ENCODE peak calls at places on chromosomes 13 and 19, in six cellular contexts. L, Q, W, B, N and E are unnamed samples.

GRCh38 chr13:69458013-69458412 is 649.6 kb upstream of the ATXN8OS start:
- DNase-seq in B (no peak), N (no peak), W (no peak), Q (no peak), L (no peak), E (no peak)

GRCh38 chr13:50081106-50081898 is 66.1 kb downstream of the KCNRG start:
- DNase-seq in B (peak), W (peak), L (no peak), Q (peak), N (peak), E (no peak)

GRCh38 chr13:81393686-81394085 is 1052.8 kb upstream of the SPRY2 start:
- DNase-seq in W (peak), B (no peak), Q (no peak), N (no peak), L (no peak), E (no peak)

GRCh38 chr13:95924389-95924994 is 128.7 kb downstream of the UGGT2 start:
- DNase-seq in N (no peak), B (no peak), Q (no peak), L (peak), W (peak), E (peak)

GRCh38 chr19:22523940-22524339 is 101.8 kb upstream of the ZNF98 start:
- DNase-seq in L (no peak), W (no peak), Q (no peak), N (no peak), B (no peak), E (no peak)

GRCh38 chr13:80798576-80799133 is 457.7 kb upstream of the SPRY2 start:
- DNase-seq in B (no peak), N (no peak), L (no peak), Q (no peak), W (no peak), E (no peak)

GRCh38 chr13:106555631-106556328 is 12.2 kb downstream of the ARGLU1 start:
- DNase-seq in Q (no peak), L (no peak), N (no peak), B (no peak), W (no peak), E (no peak)

GRCh38 chr13:50645092-50645491 is 198.4 kb downstream of the DLEU7 start:
- DNase-seq in Q (no peak), B (no peak), W (no peak), N (no peak), L (no peak), E (peak)

GRCh38 chr13:81676008-81676407 is 1335.1 kb upstream of the SPRY2 start:
- DNase-seq in N (no peak), B (no peak), W (no peak), L (no peak), Q (no peak), E (no peak)

GRCh38 chr13:38590796-38591507 is 95.9 kb upstream of the FREM2 start:
- DNase-seq in N (no peak), Q (no peak), L (no peak), B (no peak), W (no peak), E (peak)

GRCh38 chr13:38590230-38590629 is 96.6 kb upstream of the FREM2 start:
- DNase-seq in Q (no peak), N (no peak), W (no peak), B (no peak), L (no peak), E (no peak)
- H3K27ac ChIP-seq in Q (no peak), N (no peak), W (no peak), B (no peak), L (no peak), E (no peak)

GRCh38 chr13:40961224-40961623 is 57.9 kb downstream of the ELF1 start:
- DNase-seq in L (no peak), Q (no peak), N (no peak), B (no peak), W (no peak), E (no peak)

GRCh38 chr13:40960721-40961120 is 58.4 kb downstream of the ELF1 start:
- DNase-seq in B (no peak), L (no peak), W (no peak), N (no peak), Q (no peak), E (no peak)

GRCh38 chr13:40966298-40966697 is 52.8 kb downstream of the ELF1 start:
- DNase-seq in L (no peak), Q (no peak), W (no peak), B (no peak), N (no peak), E (no peak)

GRCh38 chr13:40961826-40962225 is 57.3 kb downstream of the ELF1 start:
- DNase-seq in Q (no peak), W (no peak), L (no peak), B (no peak), N (no peak), E (no peak)

DNA sequence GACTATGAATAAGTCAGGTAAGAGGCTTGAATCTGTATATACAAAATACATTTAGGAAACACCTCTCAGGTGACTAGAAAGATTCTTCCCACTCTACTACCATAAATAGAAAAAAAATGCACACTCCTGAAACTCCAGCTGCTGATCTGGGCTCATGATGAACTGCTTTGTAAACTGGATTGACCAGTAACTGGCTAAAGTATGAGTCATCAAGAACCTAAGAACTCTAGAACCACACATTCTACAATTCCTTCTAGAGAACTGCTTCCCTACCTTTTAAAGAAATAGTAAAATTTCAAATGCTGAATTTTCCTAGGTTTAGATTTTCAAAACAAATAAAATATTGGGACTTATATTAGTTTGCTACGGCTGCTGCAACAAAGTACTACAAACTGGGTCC is 55.2 kb downstream of the ELF1 start:
- DNase-seq in B (no peak), W (no peak), Q (no peak), L (peak), N (no peak), E (peak)
- H3K27ac ChIP-seq in B (no peak), W (no peak), Q (no peak), L (peak), N (no peak), E (no peak)

GRCh38 chr19:13790354-13790753 is 4.9 kb upstream of the ZSWIM4 start:
- DNase-seq in B (no peak), Q (no peak), W (no peak), L (no peak), N (peak), E (no peak)
- H3K27ac ChIP-seq in B (no peak), Q (no peak), W (no peak), L (no peak), N (peak), E (no peak)

GRCh38 chr19:35908010-35908441 is at the start of gene TYROBP:
- DNase-seq in Q (no peak), L (no peak), B (no peak), W (no peak), N (no peak), E (no peak)
- H3K27ac ChIP-seq in Q (no peak), L (no peak), B (no peak), W (no peak), N (no peak), E (no peak)

DNA sequence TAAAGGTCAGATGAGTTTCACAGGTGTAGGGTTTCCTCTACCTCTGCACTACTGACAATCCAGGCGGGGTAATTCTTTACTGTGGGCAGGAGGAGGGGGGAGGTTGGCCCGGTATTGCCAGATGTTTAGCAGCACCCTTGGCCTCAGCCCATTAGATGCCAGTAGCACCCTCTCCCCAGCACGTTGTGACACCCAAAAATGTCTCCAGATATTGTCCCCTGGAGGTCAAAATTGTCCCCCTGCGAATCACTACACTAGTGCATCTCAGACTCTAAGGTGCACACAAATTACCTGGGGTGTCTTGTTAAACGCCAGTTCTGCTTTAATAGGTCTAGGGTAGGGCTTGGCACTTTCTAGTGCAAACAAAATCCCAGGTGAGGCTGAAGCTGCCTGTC is 3.4 kb upstream of the UBAC2 start:
- DNase-seq in B (no peak), N (no peak), W (peak), Q (no peak), L (no peak), E (no peak)
- H3K27ac ChIP-seq in B (no peak), N (no peak), W (no peak), Q (no peak), L (peak), E (no peak)

GRCh38 chr13:48235100-48235813 is 2.3 kb downstream of the ITM2B start:
- DNase-seq in L (no peak), W (peak), Q (no peak), N (no peak), B (no peak), E (no peak)

GRCh38 chr13:48233097-48233885 is at the start of gene ITM2B:
- DNase-seq in B (peak), N (peak), L (no peak), W (no peak), Q (peak), E (peak)

GRCh38 chr13:48233886-48234488 is 981 bp downstream of the ITM2B start:
- DNase-seq in W (no peak), Q (no peak), B (no peak), N (no peak), L (no peak), E (no peak)

GRCh38 chr13:48235814-48236135 is 2.8 kb downstream of the ITM2B start:
- DNase-seq in B (no peak), W (no peak), N (no peak), Q (no peak), L (no peak), E (no peak)

DNA sequence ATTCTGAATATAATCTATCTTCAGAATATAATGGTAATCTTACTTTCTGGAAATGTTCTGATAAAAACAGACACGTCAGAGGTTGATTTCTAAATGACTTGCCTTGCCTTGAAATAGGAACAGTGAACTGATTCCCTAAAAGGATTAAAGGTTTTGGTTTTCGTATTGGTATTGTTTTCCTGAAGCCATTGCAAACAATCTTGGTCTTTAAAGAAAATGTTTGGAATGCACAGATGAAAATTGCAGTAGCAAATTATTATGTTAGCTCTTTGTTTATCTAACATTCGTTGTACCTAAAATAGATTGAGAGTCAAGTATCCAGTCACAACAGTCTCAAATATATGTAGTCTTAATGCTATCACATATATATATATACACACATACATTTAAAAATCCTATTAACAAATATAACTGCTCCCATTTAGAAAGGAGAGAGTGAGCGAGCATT is 1.7 kb downstream of the ITM2B start:
- DNase-seq in L (no peak), W (no peak), B (no peak), N (no peak), Q (no peak), E (no peak)
- H3K27ac ChIP-seq in L (peak), W (no peak), B (peak), N (peak), Q (peak), E (peak)

GRCh38 chr19:19486343-19487076 is 28.8 kb downstream of the TSSK6 start:
- DNase-seq in L (no peak), W (no peak), Q (no peak), B (no peak), N (no peak), E (no peak)

GRCh38 chr19:19488041-19488874 is 27.1 kb downstream of the TSSK6 start:
- DNase-seq in B (no peak), W (peak), L (no peak), Q (no peak), N (no peak), E (no peak)

GRCh38 chr19:19485161-19485997 is 30.0 kb downstream of the TSSK6 start:
- DNase-seq in N (no peak), W (no peak), Q (no peak), B (no peak), L (no peak), E (peak)

GRCh38 chr19:19487077-19488040 is 28.0 kb downstream of the TSSK6 start:
- DNase-seq in N (no peak), L (no peak), W (no peak), Q (no peak), B (no peak), E (no peak)

DNA sequence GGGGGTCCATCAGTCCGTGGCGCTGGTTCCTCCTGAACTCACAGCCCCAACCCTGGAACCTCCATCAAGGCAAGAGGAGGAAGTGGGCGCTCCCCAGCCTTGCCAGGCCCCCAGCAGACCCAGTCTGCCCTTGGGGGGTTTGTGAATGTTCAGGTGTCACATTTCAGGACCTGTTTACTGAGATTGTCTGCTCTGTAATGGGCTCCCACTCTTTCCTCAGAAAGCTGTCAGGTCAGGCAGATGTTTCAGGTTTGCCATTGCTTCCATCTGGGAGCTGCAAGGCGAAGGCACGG is 29.4 kb downstream of the TSSK6 start:
- DNase-seq in W (no peak), N (no peak), L (no peak), B (no peak), Q (no peak), E (no peak)
- H3K27ac ChIP-seq in W (peak), N (no peak), L (peak), B (no peak), Q (no peak), E (no peak)

GRCh38 chr19:17686592-17687042 is 1.5 kb downstream of the UNC13A start:
- DNase-seq in W (peak), B (peak), L (no peak), Q (no peak), N (no peak), E (no peak)

GRCh38 chr19:17687141-17687856 is 855 bp downstream of the UNC13A start:
- DNase-seq in W (peak), N (no peak), B (no peak), Q (no peak), L (no peak), E (no peak)

GRCh38 chr19:17685451-17686026 is 2.6 kb downstream of the UNC13A start:
- DNase-seq in N (no peak), B (no peak), W (peak), Q (no peak), L (no peak), E (no peak)

GRCh38 chr19:17684256-17684655 is 3.9 kb downstream of the UNC13A start:
- DNase-seq in B (no peak), L (no peak), Q (no peak), N (no peak), W (no peak), E (no peak)

DNA sequence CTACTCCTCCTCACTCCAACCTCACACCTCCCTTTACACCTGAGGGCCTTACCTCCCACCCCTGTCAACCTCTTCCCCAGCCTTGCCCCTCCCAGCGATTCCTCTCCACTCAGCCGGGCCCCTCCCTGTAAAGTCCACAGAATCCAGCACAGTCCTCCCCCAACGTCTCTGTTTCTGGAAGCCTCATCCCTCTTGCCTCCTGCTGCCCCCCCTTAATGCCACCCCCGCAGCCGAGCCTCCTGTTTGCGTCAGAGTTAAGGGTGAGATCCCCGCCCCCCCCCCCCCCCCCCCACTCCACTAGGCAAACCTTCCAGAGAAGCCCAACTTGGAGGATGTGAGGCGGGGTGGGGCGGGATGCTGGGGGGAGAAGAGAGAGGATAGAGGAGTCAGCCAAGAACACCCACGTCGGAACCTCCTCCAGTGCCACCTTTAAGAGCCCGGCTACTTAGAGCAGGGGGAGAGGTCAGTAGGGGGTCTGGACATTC is 2.1 kb downstream of the UNC13A start:
- DNase-seq in B (peak), L (no peak), Q (no peak), W (no peak), N (no peak), E (no peak)
- H3K27ac ChIP-seq in B (no peak), L (no peak), Q (no peak), W (no peak), N (no peak), E (no peak)